ENCODE peak calls at places on chromosomes 1 and 21, in eight cellular contexts. H is NCI-H1105 treated with DMSO at 0.1 percent for 48 hours, E is SIG-M5, G is epithelial cell of esophagus, V is T-helper 9 cell, S is naive B cell, F is KG1, T is H54. U is an unnamed sample.
A peak's percentile ranks its signal among the peaks of the same experiment; 100 is the strongest.

GRCh38 chr1:229138066-229138465 is 132.8 kb upstream of the RAB4A start:
- DNase-seq in H (no peak), E (no peak), G (no peak), V (no peak), S (no peak), F (no peak), T (no peak), U (no peak)

GRCh38 chr1:197224160-197224559 is 43.9 kb upstream of the CRB1 start:
- DNase-seq in H (peak; percentile 2), E (no peak), G (peak; percentile 25), V (no peak), S (no peak), F (no peak), T (no peak), U (no peak)

GRCh38 chr1:196590959-196591358 is 17.3 kb downstream of the KCNT2 start:
- DNase-seq in H (no peak), E (no peak), G (no peak), V (no peak), S (no peak), F (no peak), T (no peak), U (no peak)

GRCh38 chr21:30689822-30690221 is 28.8 kb downstream of the KRTAP21-3 start:
- DNase-seq in H (no peak), E (no peak), G (no peak), V (no peak), S (no peak), F (no peak), T (no peak), U (no peak)

GRCh38 chr1:97412155-97412554 is 508.7 kb downstream of the DPYD start:
- DNase-seq in H (no peak), E (no peak), G (no peak), V (no peak), S (no peak), F (no peak), T (no peak), U (no peak)

GRCh38 chr21:38775733-38776132 is 30.0 kb upstream of the ETS2 start:
- DNase-seq in H (no peak), E (no peak), G (no peak), V (no peak), S (no peak), F (no peak), T (no peak), U (no peak)

GRCh38 chr21:46168659-46169386 is 13.4 kb upstream of the FTCD start:
- DNase-seq in H (no peak), E (no peak), G (no peak), V (no peak), S (no peak), F (no peak), T (no peak), U (no peak)

GRCh38 chr1:192576190-192577144 is 894 bp downstream of the RGS1 start:
- DNase-seq in H (no peak), E (no peak), G (no peak), V (no peak), S (no peak), F (no peak), T (no peak), U (no peak)

GRCh38 chr1:64595871-64596515 is 126.1 kb downstream of the CACHD1 start:
- DNase-seq in H (no peak), E (no peak), G (no peak), V (no peak), S (no peak), F (no peak), T (no peak), U (no peak)

GRCh38 chr1:206685256-206685748 is 597 bp downstream of the MAPKAPK2 start:
- DNase-seq in H (peak; percentile 20), E (no peak), G (peak; percentile 24), V (peak; percentile 26), S (peak; percentile 27), F (no peak), T (peak; percentile 61), U (no peak)

GRCh38 chr1:7691557-7691956 is 79.5 kb upstream of the VAMP3 start:
- DNase-seq in H (no peak), E (no peak), G (no peak), V (no peak), S (no peak), F (no peak), T (no peak), U (no peak)